ENCODE peak calls at places on chromosome 3, in four cellular contexts. B, A, P and Q are unnamed samples.

GRCh38 chr3:50324351-50325144 is 2.0 kb upstream of the HYAL2 start:
- DNase-seq in P (peak; percentile 48), B (peak; percentile 92), A (peak; percentile 64), Q (no peak)

GRCh38 chr3:35908366-35909232 is 269.3 kb downstream of the ARPP21 start:
- DNase-seq in A (peak; percentile 62), B (peak; percentile 87), P (peak; percentile 15), Q (peak; percentile 46)

GRCh38 chr3:175111036-175111435 is 251.9 kb downstream of the NAALADL2 start:
- DNase-seq in P (no peak), A (peak; percentile 55), B (no peak), Q (no peak)

GRCh38 chr3:111362286-111363009 is 179.5 kb upstream of the CD96 start:
- DNase-seq in A (peak; percentile 11), P (no peak), B (no peak), Q (no peak)

GRCh38 chr3:20637729-20638128 is 451.7 kb upstream of the SGO1 start:
- DNase-seq in B (no peak), P (no peak), A (no peak), Q (no peak)

GRCh38 chr3:123412076-123412475 is 36.8 kb downstream of the ADCY5 start:
- DNase-seq in B (no peak), P (no peak), A (no peak), Q (no peak)

GRCh38 chr3:170330366-170330765 is 27.1 kb upstream of the SKIL start:
- DNase-seq in A (no peak), P (no peak), B (no peak), Q (no peak)

GRCh38 chr3:143849854-143850549 is 1.7 kb upstream of the SLC9A9 start:
- DNase-seq in B (no peak), P (no peak), A (peak; percentile 86), Q (no peak)

GRCh38 chr3:141231923-141232861 is 567 bp downstream of the PXYLP1 start:
- DNase-seq in A (no peak), P (peak; percentile 21), B (peak; percentile 64), Q (peak; percentile 16)

GRCh38 chr3:47035645-47036044 is 56.2 kb downstream of the NBEAL2 start:
- DNase-seq in B (no peak), P (no peak), A (peak; percentile 90), Q (no peak)

GRCh38 chr3:161559177-161559998 is 62.8 kb downstream of the OTOL1 start:
- DNase-seq in B (peak; percentile 70), A (peak; percentile 45), P (no peak), Q (no peak)

GRCh38 chr3:191065183-191065805 is 133.7 kb upstream of the OSTN start:
- DNase-seq in B (no peak), P (no peak), A (peak; percentile 13), Q (no peak)

GRCh38 chr3:150022406-150023238 is 51.9 kb upstream of the PFN2 start:
- DNase-seq in B (no peak), A (peak; percentile 14), P (no peak), Q (no peak)

GRCh38 chr3:14246414-14246813 is 67.8 kb downstream of the LSM3 start:
- DNase-seq in A (peak; percentile 75), P (no peak), B (no peak), Q (no peak)

GRCh38 chr3:128242818-128243601 is 89.7 kb downstream of the EEFSEC start:
- DNase-seq in A (no peak), B (no peak), P (no peak), Q (no peak)

GRCh38 chr3:171049831-171050444 is 23.4 kb upstream of the SLC2A2 start:
- DNase-seq in B (peak; percentile 79), P (no peak), A (peak; percentile 67), Q (peak; percentile 20)

GRCh38 chr3:42473083-42473932 is 29.1 kb upstream of the VIPR1 start:
- DNase-seq in A (peak; percentile 56), B (no peak), P (no peak), Q (peak; percentile 84)

GRCh38 chr3:158794936-158795518 is 6.8 kb upstream of the MFSD1 start:
- DNase-seq in P (no peak), A (peak; percentile 67), B (peak; percentile 37), Q (no peak)

GRCh38 chr3:184748219-184749135 is 36.6 kb upstream of the MAGEF1 start:
- DNase-seq in P (no peak), A (no peak), B (peak; percentile 58), Q (no peak)

GRCh38 chr3:38662544-38662943 is 13.1 kb upstream of the SCN5A start:
- DNase-seq in B (peak; percentile 77), A (peak; percentile 40), P (no peak), Q (no peak)

GRCh38 chr3:71191031-71191482 is 392.5 kb downstream of the FOXP1 start:
- DNase-seq in P (no peak), B (no peak), A (peak; percentile 69), Q (no peak)

GRCh38 chr3:55000546-55000945 is 72.7 kb upstream of the LRTM1 start:
- DNase-seq in P (no peak), B (no peak), A (peak; percentile 86), Q (no peak)